ENCODE peak calls at places on chromosome 17, in eight cellular contexts. One of them, this sample, is unnamed.

GRCh38 chr17:49691677-49692191 is 13.8 kb upstream of the SPOP start:
- DNase-seq in tibial artery: no peak
- DNase-seq in nephron progenitor cell: no peak
- DNase-seq in testis: no peak
- DNase-seq in right lobe of liver: no peak
- DNase-seq in heart right ventricle: no peak
- DNase-seq in left ventricle myocardium inferior: no peak
- DNase-seq in GM06990: no peak
- DNase-seq in this sample: no peak

GRCh38 chr17:19867094-19867653 is 562 bp downstream of the ULK2 start:
- DNase-seq in tibial artery: peak
- DNase-seq in nephron progenitor cell: peak
- DNase-seq in testis: peak
- DNase-seq in right lobe of liver: peak
- DNase-seq in heart right ventricle: peak
- DNase-seq in left ventricle myocardium inferior: peak
- DNase-seq in GM06990: peak
- DNase-seq in this sample: peak

GRCh38 chr17:80594666-80595269 is 50.1 kb downstream of the RPTOR start:
- DNase-seq in tibial artery: no peak
- DNase-seq in nephron progenitor cell: no peak
- DNase-seq in testis: no peak
- DNase-seq in right lobe of liver: no peak
- DNase-seq in heart right ventricle: no peak
- DNase-seq in left ventricle myocardium inferior: no peak
- DNase-seq in GM06990: no peak
- DNase-seq in this sample: no peak

GRCh38 chr17:70089513-70090148 is 14.6 kb downstream of the KCNJ16 start:
- DNase-seq in tibial artery: no peak
- DNase-seq in nephron progenitor cell: no peak
- DNase-seq in testis: no peak
- DNase-seq in right lobe of liver: no peak
- DNase-seq in heart right ventricle: no peak
- DNase-seq in left ventricle myocardium inferior: no peak
- DNase-seq in GM06990: no peak
- DNase-seq in this sample: no peak

GRCh38 chr17:64020068-64020766 is at the start of gene ICAM2:
- DNase-seq in tibial artery: peak
- DNase-seq in nephron progenitor cell: no peak
- DNase-seq in testis: peak
- DNase-seq in right lobe of liver: peak
- DNase-seq in heart right ventricle: peak
- DNase-seq in left ventricle myocardium inferior: peak
- DNase-seq in GM06990: peak
- DNase-seq in this sample: peak

GRCh38 chr17:16491131-16491702 is 776 bp downstream of the LRRC75A start:
- DNase-seq in tibial artery: no peak
- DNase-seq in nephron progenitor cell: peak
- DNase-seq in testis: no peak
- DNase-seq in right lobe of liver: no peak
- DNase-seq in heart right ventricle: no peak
- DNase-seq in left ventricle myocardium inferior: no peak
- DNase-seq in GM06990: no peak
- DNase-seq in this sample: peak

GRCh38 chr17:73538445-73538844 is 105.8 kb downstream of the SDK2 start:
- DNase-seq in tibial artery: no peak
- DNase-seq in nephron progenitor cell: no peak
- DNase-seq in testis: no peak
- DNase-seq in right lobe of liver: no peak
- DNase-seq in heart right ventricle: no peak
- DNase-seq in left ventricle myocardium inferior: no peak
- DNase-seq in GM06990: no peak
- DNase-seq in this sample: no peak

GRCh38 chr17:81301195-81302144 is 6.4 kb upstream of the SLC38A10 start:
- DNase-seq in tibial artery: no peak
- DNase-seq in nephron progenitor cell: no peak
- DNase-seq in testis: no peak
- DNase-seq in right lobe of liver: no peak
- DNase-seq in heart right ventricle: no peak
- DNase-seq in left ventricle myocardium inferior: no peak
- DNase-seq in GM06990: no peak
- DNase-seq in this sample: no peak

GRCh38 chr17:81289627-81290026 is 5.5 kb downstream of the SLC38A10 start:
- DNase-seq in tibial artery: no peak
- DNase-seq in nephron progenitor cell: no peak
- DNase-seq in testis: no peak
- DNase-seq in right lobe of liver: no peak
- DNase-seq in heart right ventricle: no peak
- DNase-seq in left ventricle myocardium inferior: no peak
- DNase-seq in GM06990: no peak
- DNase-seq in this sample: no peak

GRCh38 chr17:17944743-17945142 is 27.5 kb downstream of the TOM1L2 start:
- DNase-seq in tibial artery: no peak
- DNase-seq in nephron progenitor cell: no peak
- DNase-seq in testis: no peak
- DNase-seq in right lobe of liver: no peak
- DNase-seq in heart right ventricle: no peak
- DNase-seq in left ventricle myocardium inferior: no peak
- DNase-seq in GM06990: no peak
- DNase-seq in this sample: no peak

GRCh38 chr17:65956814-65957213 is 235.1 kb downstream of the CEP112 start:
- DNase-seq in tibial artery: no peak
- DNase-seq in nephron progenitor cell: no peak
- DNase-seq in testis: no peak
- DNase-seq in right lobe of liver: no peak
- DNase-seq in heart right ventricle: no peak
- DNase-seq in left ventricle myocardium inferior: no peak
- DNase-seq in GM06990: no peak
- DNase-seq in this sample: no peak

GRCh38 chr17:35740997-35741931 is 9.8 kb downstream of the RASL10B start:
- DNase-seq in tibial artery: no peak
- DNase-seq in nephron progenitor cell: peak
- DNase-seq in testis: peak
- DNase-seq in right lobe of liver: no peak
- DNase-seq in heart right ventricle: no peak
- DNase-seq in left ventricle myocardium inferior: no peak
- DNase-seq in GM06990: no peak
- DNase-seq in this sample: no peak

GRCh38 chr17:38428643-38429371 is 543 bp downstream of the ARHGAP23 start:
- DNase-seq in tibial artery: peak
- DNase-seq in nephron progenitor cell: peak
- DNase-seq in testis: no peak
- DNase-seq in right lobe of liver: peak
- DNase-seq in heart right ventricle: peak
- DNase-seq in left ventricle myocardium inferior: peak
- DNase-seq in GM06990: peak
- DNase-seq in this sample: peak

GRCh38 chr17:51848451-51848850 is 310.1 kb downstream of the CA10 start:
- DNase-seq in tibial artery: no peak
- DNase-seq in nephron progenitor cell: no peak
- DNase-seq in testis: no peak
- DNase-seq in right lobe of liver: no peak
- DNase-seq in heart right ventricle: no peak
- DNase-seq in left ventricle myocardium inferior: no peak
- DNase-seq in GM06990: no peak
- DNase-seq in this sample: no peak

GRCh38 chr17:34445145-34445544 is 82.1 kb upstream of the CCL1 start:
- DNase-seq in tibial artery: no peak
- DNase-seq in nephron progenitor cell: no peak
- DNase-seq in testis: no peak
- DNase-seq in right lobe of liver: peak
- DNase-seq in heart right ventricle: no peak
- DNase-seq in left ventricle myocardium inferior: no peak
- DNase-seq in GM06990: no peak
- DNase-seq in this sample: no peak

GRCh38 chr17:34442387-34443111 is 79.5 kb upstream of the CCL1 start:
- DNase-seq in tibial artery: no peak
- DNase-seq in nephron progenitor cell: no peak
- DNase-seq in testis: peak
- DNase-seq in right lobe of liver: no peak
- DNase-seq in heart right ventricle: peak
- DNase-seq in left ventricle myocardium inferior: no peak
- DNase-seq in GM06990: no peak
- DNase-seq in this sample: no peak

GRCh38 chr17:34447406-34447805 is 84.4 kb upstream of the CCL1 start:
- DNase-seq in tibial artery: no peak
- DNase-seq in nephron progenitor cell: no peak
- DNase-seq in testis: no peak
- DNase-seq in right lobe of liver: no peak
- DNase-seq in heart right ventricle: no peak
- DNase-seq in left ventricle myocardium inferior: no peak
- DNase-seq in GM06990: no peak
- DNase-seq in this sample: no peak

DNA sequence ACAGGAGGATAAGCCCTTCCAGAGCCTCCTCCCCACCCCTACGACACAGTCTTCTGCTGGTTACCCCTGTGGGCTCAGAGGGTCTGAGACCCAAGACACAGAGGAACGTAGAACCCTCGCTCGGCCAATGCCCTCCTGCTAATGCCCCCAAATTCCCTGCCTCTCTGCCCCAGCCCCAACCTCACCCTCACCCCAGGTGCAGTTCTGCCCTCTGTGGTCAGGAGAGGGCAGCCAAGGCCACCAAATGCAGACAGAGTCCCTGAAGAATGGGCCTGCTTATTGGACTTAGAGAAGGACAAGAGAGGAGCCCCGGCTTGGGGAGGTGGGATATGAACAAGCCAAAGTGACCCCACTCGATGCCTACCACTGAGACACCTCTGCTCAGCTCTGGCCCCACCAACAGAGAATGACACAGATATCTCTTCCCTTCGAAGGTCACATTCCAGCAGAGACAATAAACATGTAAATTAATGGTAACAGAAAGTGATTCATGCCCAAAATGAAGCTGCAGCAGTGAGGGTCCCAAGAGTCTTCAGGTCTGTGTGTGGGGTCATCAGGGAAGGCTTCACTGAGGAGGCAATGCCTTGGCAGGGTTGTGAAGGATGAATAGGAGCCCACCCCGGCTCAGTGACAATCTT is 80.9 kb upstream of the CCL1 start:
- DNase-seq in tibial artery: no peak
- DNase-seq in nephron progenitor cell: peak
- DNase-seq in testis: peak
- DNase-seq in right lobe of liver: no peak
- DNase-seq in heart right ventricle: peak
- DNase-seq in left ventricle myocardium inferior: peak
- DNase-seq in GM06990: no peak
- DNase-seq in this sample: no peak
- TF ChIP-seq CTCF in tibial artery: no peak
- TF ChIP-seq CTCF in nephron progenitor cell: no peak
- TF ChIP-seq CTCF in testis: no peak
- TF ChIP-seq CTCF in right lobe of liver: peak
- TF ChIP-seq CTCF in heart right ventricle: peak
- TF ChIP-seq CTCF in left ventricle myocardium inferior: peak
- TF ChIP-seq CTCF in GM06990: peak
- TF ChIP-seq CTCF in this sample: no peak

DNA sequence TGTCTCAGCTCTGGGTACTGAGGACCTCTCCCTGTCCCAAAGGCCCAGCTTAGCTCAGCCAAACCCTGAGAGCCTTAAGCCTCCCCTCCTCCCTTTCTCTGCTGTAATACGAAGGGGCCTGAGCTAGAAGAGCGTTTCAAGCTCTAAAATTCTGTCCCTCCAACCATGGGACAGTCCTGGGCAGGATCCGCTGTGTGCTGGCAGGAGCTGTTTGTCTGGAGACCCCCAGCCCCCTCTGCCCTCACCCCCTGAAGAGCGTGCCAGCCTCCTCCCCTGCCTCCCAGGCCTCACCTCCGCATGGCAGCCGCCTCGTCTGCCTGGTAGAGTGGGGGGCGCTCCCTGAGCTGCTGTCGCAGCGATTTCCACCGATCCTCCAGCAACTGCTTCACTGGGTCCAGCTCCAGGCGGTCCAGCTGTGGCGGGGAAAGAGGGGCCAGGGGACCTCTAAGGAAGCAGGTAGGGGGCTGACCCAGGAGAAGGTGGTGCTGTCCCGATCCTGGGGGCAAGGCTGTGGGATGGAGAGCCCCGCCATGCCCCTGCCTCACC is 14.7 kb downstream of the UBALD2 start:
- DNase-seq in tibial artery: no peak
- DNase-seq in nephron progenitor cell: no peak
- DNase-seq in testis: no peak
- DNase-seq in right lobe of liver: no peak
- DNase-seq in heart right ventricle: no peak
- DNase-seq in left ventricle myocardium inferior: no peak
- DNase-seq in GM06990: no peak
- DNase-seq in this sample: no peak
- TF ChIP-seq CTCF in tibial artery: no peak
- TF ChIP-seq CTCF in nephron progenitor cell: no peak
- TF ChIP-seq CTCF in testis: no peak
- TF ChIP-seq CTCF in right lobe of liver: no peak
- TF ChIP-seq CTCF in heart right ventricle: no peak
- TF ChIP-seq CTCF in left ventricle myocardium inferior: peak
- TF ChIP-seq CTCF in GM06990: no peak
- TF ChIP-seq CTCF in this sample: no peak

GRCh38 chr17:45282683-45283644 is 21.1 kb upstream of the SPATA32 start:
- DNase-seq in tibial artery: no peak
- DNase-seq in nephron progenitor cell: no peak
- DNase-seq in testis: no peak
- DNase-seq in right lobe of liver: no peak
- DNase-seq in heart right ventricle: no peak
- DNase-seq in left ventricle myocardium inferior: peak
- DNase-seq in GM06990: no peak
- DNase-seq in this sample: peak

GRCh38 chr17:45283711-45284110 is 21.8 kb upstream of the SPATA32 start:
- DNase-seq in tibial artery: no peak
- DNase-seq in nephron progenitor cell: no peak
- DNase-seq in testis: no peak
- DNase-seq in right lobe of liver: no peak
- DNase-seq in heart right ventricle: no peak
- DNase-seq in left ventricle myocardium inferior: peak
- DNase-seq in GM06990: no peak
- DNase-seq in this sample: peak

GRCh38 chr17:45287526-45288264 is 25.8 kb upstream of the SPATA32 start:
- DNase-seq in tibial artery: no peak
- DNase-seq in nephron progenitor cell: no peak
- DNase-seq in testis: no peak
- DNase-seq in right lobe of liver: no peak
- DNase-seq in heart right ventricle: no peak
- DNase-seq in left ventricle myocardium inferior: no peak
- DNase-seq in GM06990: no peak
- DNase-seq in this sample: no peak

GRCh38 chr17:45286286-45286685 is 24.4 kb upstream of the SPATA32 start:
- DNase-seq in tibial artery: no peak
- DNase-seq in nephron progenitor cell: no peak
- DNase-seq in testis: no peak
- DNase-seq in right lobe of liver: no peak
- DNase-seq in heart right ventricle: no peak
- DNase-seq in left ventricle myocardium inferior: no peak
- DNase-seq in GM06990: no peak
- DNase-seq in this sample: peak

GRCh38 chr17:45284176-45285140 is 22.6 kb upstream of the SPATA32 start:
- DNase-seq in tibial artery: no peak
- DNase-seq in nephron progenitor cell: no peak
- DNase-seq in testis: no peak
- DNase-seq in right lobe of liver: peak
- DNase-seq in heart right ventricle: peak
- DNase-seq in left ventricle myocardium inferior: peak
- DNase-seq in GM06990: no peak
- DNase-seq in this sample: peak
- TF ChIP-seq CTCF in tibial artery: no peak
- TF ChIP-seq CTCF in nephron progenitor cell: no peak
- TF ChIP-seq CTCF in testis: no peak
- TF ChIP-seq CTCF in right lobe of liver: peak
- TF ChIP-seq CTCF in heart right ventricle: peak
- TF ChIP-seq CTCF in left ventricle myocardium inferior: peak
- TF ChIP-seq CTCF in GM06990: peak
- TF ChIP-seq CTCF in this sample: peak

GRCh38 chr17:82534401-82534812 is 14.9 kb downstream of the FOXK2 start:
- DNase-seq in tibial artery: no peak
- DNase-seq in nephron progenitor cell: no peak
- DNase-seq in testis: no peak
- DNase-seq in right lobe of liver: no peak
- DNase-seq in heart right ventricle: no peak
- DNase-seq in left ventricle myocardium inferior: no peak
- DNase-seq in GM06990: no peak
- DNase-seq in this sample: no peak
- TF ChIP-seq CTCF in tibial artery: no peak
- TF ChIP-seq CTCF in nephron progenitor cell: no peak
- TF ChIP-seq CTCF in testis: no peak
- TF ChIP-seq CTCF in right lobe of liver: no peak
- TF ChIP-seq CTCF in heart right ventricle: no peak
- TF ChIP-seq CTCF in left ventricle myocardium inferior: no peak
- TF ChIP-seq CTCF in GM06990: no peak
- TF ChIP-seq CTCF in this sample: no peak